ENCODE peak calls at places on chromosomes 13 and 19, in ten cellular contexts. Q, X, E, V, P, Z, J, B, R and C are unnamed samples.

GRCh38 chr13:33312150-33312908 is 26.8 kb upstream of the STARD13 start:
- DNase-seq in Q (no peak), X (no peak), E (peak), V (no peak), P (no peak), Z (no peak), J (peak), B (no peak), R (no peak), C (no peak)

GRCh38 chr19:7326105-7326877 is 22.4 kb upstream of the ARHGEF18 start:
- DNase-seq in Q (peak), X (no peak), E (no peak), V (no peak), P (no peak), Z (no peak), J (peak), B (no peak), R (no peak), C (no peak)

GRCh38 chr13:113650731-113651148 is 7.3 kb downstream of the ATP4B start:
- DNase-seq in Q (no peak), X (no peak), E (no peak), V (no peak), P (no peak), Z (no peak), J (no peak), B (no peak), R (no peak), C (no peak)

GRCh38 chr13:107379398-107380155 is 811.6 kb upstream of the ARGLU1 start:
- DNase-seq in Q (no peak), X (no peak), E (no peak), V (no peak), P (no peak), Z (no peak), J (no peak), B (no peak), R (no peak), C (no peak)

GRCh38 chr13:107461751-107462150 is 753.6 kb downstream of the LIG4 start:
- DNase-seq in Q (no peak), X (no peak), E (no peak), V (no peak), P (no peak), Z (no peak), J (no peak), B (no peak), R (no peak), C (peak)

GRCh38 chr19:13902993-13903555 is 2.8 kb downstream of the BRME1 start:
- DNase-seq in Q (no peak), X (no peak), E (no peak), V (no peak), P (no peak), Z (no peak), J (peak), B (no peak), R (no peak), C (no peak)

GRCh38 chr13:30647824-30648521 is 30.3 kb downstream of the USPL1 start:
- DNase-seq in Q (no peak), X (no peak), E (no peak), V (no peak), P (no peak), Z (no peak), J (no peak), B (no peak), R (no peak), C (no peak)

GRCh38 chr13:84933797-84934196 is 865.4 kb downstream of the SLITRK6 start:
- DNase-seq in Q (no peak), X (no peak), E (no peak), V (no peak), P (no peak), Z (no peak), J (no peak), B (no peak), R (no peak), C (no peak)

GRCh38 chr19:1846517-1847205 is 1.6 kb downstream of the REXO1 start:
- DNase-seq in Q (no peak), X (no peak), E (no peak), V (no peak), P (no peak), Z (no peak), J (no peak), B (no peak), R (no peak), C (no peak)

GRCh38 chr19:8261881-8262280 is 46.3 kb downstream of the CD320 start:
- DNase-seq in Q (no peak), X (no peak), E (no peak), V (no peak), P (no peak), Z (no peak), J (no peak), B (no peak), R (no peak), C (no peak)

GRCh38 chr13:89812856-89813255 is 1534.6 kb upstream of the MIR17HG start:
- DNase-seq in Q (no peak), X (no peak), E (no peak), V (no peak), P (no peak), Z (no peak), J (no peak), B (no peak), R (no peak), C (no peak)

GRCh38 chr19:9923440-9923839 is 12.9 kb downstream of the OLFM2 start:
- DNase-seq in Q (no peak), X (no peak), E (no peak), V (no peak), P (no peak), Z (no peak), J (no peak), B (no peak), R (no peak), C (no peak)